ENCODE peak calls at places on chromosomes 1 and 21, in six cellular contexts. One of them, this sample, is unnamed.

GRCh38 chr21:41171210-41171609 is 3.2 kb downstream of the BACE2 start:
- DNase-seq in IMR-90: no peak
- DNase-seq in neuronal stem cell: no peak
- DNase-seq in mesenchymal stem cell: no peak
- DNase-seq in H9: no peak
- DNase-seq in H1: no peak
- DNase-seq in this sample: no peak

GRCh38 chr1:193069748-193070394 is 10.5 kb downstream of the RO60 start:
- DNase-seq in IMR-90: no peak
- DNase-seq in neuronal stem cell: no peak
- DNase-seq in mesenchymal stem cell: peak; percentile 43
- DNase-seq in H9: peak; percentile 46
- DNase-seq in H1: no peak
- DNase-seq in this sample: no peak

GRCh38 chr1:77824694-77825355 is 45.4 kb downstream of the MIGA1 start:
- DNase-seq in IMR-90: no peak
- DNase-seq in neuronal stem cell: no peak
- DNase-seq in mesenchymal stem cell: no peak
- DNase-seq in H9: no peak
- DNase-seq in H1: no peak
- DNase-seq in this sample: no peak

GRCh38 chr1:35049116-35049515 is 17.4 kb upstream of the ZMYM6 start:
- DNase-seq in IMR-90: no peak
- DNase-seq in neuronal stem cell: no peak
- DNase-seq in mesenchymal stem cell: peak; percentile 32
- DNase-seq in H9: peak; percentile 41
- DNase-seq in H1: peak; percentile 50
- DNase-seq in this sample: no peak

GRCh38 chr1:158527190-158527815 is 26.9 kb downstream of the OR6Y1 start:
- DNase-seq in IMR-90: peak; percentile 27
- DNase-seq in neuronal stem cell: no peak
- DNase-seq in mesenchymal stem cell: peak; percentile 38
- DNase-seq in H9: no peak
- DNase-seq in H1: no peak
- DNase-seq in this sample: peak; percentile 45

GRCh38 chr1:31700468-31701136 is 3.2 kb downstream of the COL16A1 start:
- DNase-seq in IMR-90: no peak
- DNase-seq in neuronal stem cell: no peak
- DNase-seq in mesenchymal stem cell: no peak
- DNase-seq in H9: no peak
- DNase-seq in H1: no peak
- DNase-seq in this sample: no peak

GRCh38 chr1:224168859-224169380 is 14.1 kb upstream of the DEGS1 start:
- DNase-seq in IMR-90: peak; percentile 91
- DNase-seq in neuronal stem cell: no peak
- DNase-seq in mesenchymal stem cell: no peak
- DNase-seq in H9: no peak
- DNase-seq in H1: no peak
- DNase-seq in this sample: peak; percentile 78

GRCh38 chr1:86741947-86742572 is 37.7 kb downstream of the SH3GLB1 start:
- DNase-seq in IMR-90: peak; percentile 39
- DNase-seq in neuronal stem cell: peak; percentile 11
- DNase-seq in mesenchymal stem cell: peak; percentile 51
- DNase-seq in H9: no peak
- DNase-seq in H1: no peak
- DNase-seq in this sample: peak; percentile 64

GRCh38 chr1:173688300-173688699 is 18.6 kb upstream of the ANKRD45 start:
- DNase-seq in IMR-90: no peak
- DNase-seq in neuronal stem cell: no peak
- DNase-seq in mesenchymal stem cell: no peak
- DNase-seq in H9: no peak
- DNase-seq in H1: no peak
- DNase-seq in this sample: no peak

GRCh38 chr1:174818951-174819350 is 180.8 kb upstream of the CACYBP start:
- DNase-seq in IMR-90: peak; percentile 41
- DNase-seq in neuronal stem cell: no peak
- DNase-seq in mesenchymal stem cell: no peak
- DNase-seq in H9: no peak
- DNase-seq in H1: no peak
- DNase-seq in this sample: peak; percentile 14

GRCh38 chr21:36783612-36784383 is 84.9 kb downstream of the SIM2 start:
- DNase-seq in IMR-90: peak; percentile 97
- DNase-seq in neuronal stem cell: no peak
- DNase-seq in mesenchymal stem cell: peak; percentile 18
- DNase-seq in H9: no peak
- DNase-seq in H1: no peak
- DNase-seq in this sample: peak; percentile 60

GRCh38 chr21:41786521-41786987 is 19.7 kb upstream of the RIPK4 start:
- DNase-seq in IMR-90: peak; percentile 12
- DNase-seq in neuronal stem cell: no peak
- DNase-seq in mesenchymal stem cell: no peak
- DNase-seq in H9: no peak
- DNase-seq in H1: no peak
- DNase-seq in this sample: peak; percentile 99

GRCh38 chr1:10665930-10666850 is 130.3 kb downstream of the CASZ1 start:
- DNase-seq in IMR-90: no peak
- DNase-seq in neuronal stem cell: no peak
- DNase-seq in mesenchymal stem cell: no peak
- DNase-seq in H9: no peak
- DNase-seq in H1: no peak
- DNase-seq in this sample: no peak

GRCh38 chr21:34135330-34135729 is 62.0 kb downstream of the MRPS6 start:
- DNase-seq in IMR-90: no peak
- DNase-seq in neuronal stem cell: no peak
- DNase-seq in mesenchymal stem cell: no peak
- DNase-seq in H9: no peak
- DNase-seq in H1: no peak
- DNase-seq in this sample: no peak

GRCh38 chr21:14737922-14738321 is 191.8 kb upstream of the SAMSN1 start:
- DNase-seq in IMR-90: peak; percentile 8
- DNase-seq in neuronal stem cell: peak; percentile 5
- DNase-seq in mesenchymal stem cell: peak; percentile 42
- DNase-seq in H9: no peak
- DNase-seq in H1: no peak
- DNase-seq in this sample: peak; percentile 86

DNA sequence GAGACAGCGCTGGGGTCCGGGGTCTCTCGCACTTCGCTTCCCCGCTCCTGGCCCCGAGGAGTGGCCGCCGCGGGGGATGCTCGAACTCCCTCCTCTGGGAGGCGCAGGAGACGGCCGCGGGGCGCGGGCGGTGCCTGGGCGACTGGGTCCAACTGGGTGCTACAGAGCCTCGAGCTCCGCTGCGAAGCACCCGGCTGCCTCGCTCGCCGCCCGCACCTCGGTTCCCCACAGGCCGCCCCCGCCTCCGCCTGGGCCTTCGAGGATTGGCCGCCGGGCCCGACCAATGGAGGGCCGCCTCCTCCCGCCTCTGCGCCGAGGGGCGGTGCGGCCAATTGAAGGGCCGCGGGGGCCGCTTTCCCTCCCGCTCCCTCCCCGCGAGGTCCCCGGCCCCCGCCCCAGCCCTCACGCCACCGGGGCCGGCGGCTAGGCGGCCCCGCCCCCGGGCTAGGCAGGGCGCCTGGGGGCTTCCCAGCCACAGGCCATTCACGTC is at the start of gene CNN3:
- DNase-seq in IMR-90: peak; percentile 92
- DNase-seq in neuronal stem cell: peak; percentile 94
- DNase-seq in mesenchymal stem cell: peak; percentile 95
- DNase-seq in H9: peak; percentile 94
- DNase-seq in H1: peak; percentile 92
- DNase-seq in this sample: peak; percentile 69
- H2AFZ ChIP-seq in IMR-90: peak within 1 kb of the TSS; percentile 87
- H2AFZ ChIP-seq in neuronal stem cell: peak within 1 kb of the TSS; percentile 80
- H2AFZ ChIP-seq in mesenchymal stem cell: peak within 1 kb of the TSS; percentile 78
- H2AFZ ChIP-seq in H9: no peak within 1 kb of the TSS
- H2AFZ ChIP-seq in H1: peak within 1 kb of the TSS; percentile 66
- H2AFZ ChIP-seq in this sample: peak within 1 kb of the TSS; percentile 96

GRCh38 chr1:68216088-68216487 is 16.2 kb downstream of the WLS start:
- DNase-seq in IMR-90: no peak
- DNase-seq in neuronal stem cell: no peak
- DNase-seq in mesenchymal stem cell: no peak
- DNase-seq in H9: no peak
- DNase-seq in H1: no peak
- DNase-seq in this sample: no peak
- H3K18ac ChIP-seq in IMR-90: peak overlapping the region; percentile 62
- H3K18ac ChIP-seq in neuronal stem cell: no peak overlapping the region
- H3K18ac ChIP-seq in mesenchymal stem cell: peak overlapping the region; percentile 57
- H3K18ac ChIP-seq in H9: no peak overlapping the region
- H3K18ac ChIP-seq in H1: no peak overlapping the region
- H3K18ac ChIP-seq in this sample: no peak overlapping the region

DNA sequence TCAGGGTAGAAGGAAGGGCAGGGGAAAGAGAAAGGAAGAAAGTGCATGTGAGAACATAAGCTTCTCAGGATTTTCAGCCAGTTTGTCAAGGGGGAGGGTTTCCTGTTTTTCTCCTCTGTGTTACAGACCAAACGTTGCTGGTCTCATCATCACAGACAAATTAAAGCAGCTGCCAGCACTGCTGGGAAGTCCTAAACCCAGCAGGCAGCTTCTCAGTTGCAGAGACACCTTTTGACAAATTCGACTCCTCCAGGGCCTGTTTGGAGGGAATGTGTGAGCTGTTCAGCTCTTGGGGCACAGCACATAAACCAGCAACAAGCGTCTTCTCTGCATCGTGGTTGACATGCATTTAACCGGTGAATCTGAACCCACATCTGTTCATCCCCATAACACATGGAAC is 454.5 kb upstream of the RUNX1 start:
- DNase-seq in IMR-90: peak; percentile 6
- DNase-seq in neuronal stem cell: no peak
- DNase-seq in mesenchymal stem cell: peak; percentile 14
- DNase-seq in H9: no peak
- DNase-seq in H1: no peak
- DNase-seq in this sample: no peak
- H2BK5ac ChIP-seq in IMR-90: no peak overlapping the region
- H2BK5ac ChIP-seq in neuronal stem cell: no peak overlapping the region
- H2BK5ac ChIP-seq in mesenchymal stem cell: no peak overlapping the region
- H2BK5ac ChIP-seq in H9: no peak overlapping the region
- H2BK5ac ChIP-seq in H1: no peak overlapping the region
- H2BK5ac ChIP-seq in this sample: no peak overlapping the region

DNA sequence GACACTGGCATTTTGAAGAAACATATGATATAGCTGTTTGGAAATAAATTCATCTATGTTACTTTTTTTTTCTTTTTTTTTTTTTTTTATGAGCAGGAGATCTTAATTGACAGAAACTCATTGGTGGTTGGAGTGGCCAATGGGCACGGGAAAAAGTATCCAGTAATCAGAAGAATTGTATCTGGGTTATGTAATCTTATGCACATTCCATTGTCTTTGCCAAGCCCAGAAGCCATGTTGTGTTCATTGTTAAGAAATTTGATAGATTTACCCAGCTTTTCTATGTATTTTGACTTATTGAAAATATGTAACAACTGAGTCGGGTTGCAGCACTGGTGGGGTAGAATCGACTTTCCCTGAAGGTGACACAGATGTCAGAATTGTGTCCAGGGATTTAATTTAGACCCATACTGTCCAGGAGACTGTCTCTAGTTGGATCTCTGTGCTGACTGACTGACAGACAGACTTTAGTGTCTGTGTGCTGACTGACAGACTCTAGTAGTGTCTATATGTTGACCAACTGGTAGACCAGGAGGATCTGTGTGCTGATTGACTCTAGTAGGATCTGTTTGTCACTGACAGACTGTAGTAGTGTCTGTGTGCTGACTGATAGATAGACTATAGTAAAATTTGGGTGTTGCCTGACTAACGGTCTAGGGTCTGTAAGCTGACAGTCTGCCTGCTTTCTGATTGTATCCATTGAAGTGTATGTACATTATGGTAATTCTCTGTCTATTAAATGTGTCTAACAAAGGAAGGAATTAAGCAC is 12.3 kb upstream of the C4BPB start:
- DNase-seq in IMR-90: no peak
- DNase-seq in neuronal stem cell: no peak
- DNase-seq in mesenchymal stem cell: no peak
- DNase-seq in H9: no peak
- DNase-seq in H1: no peak
- DNase-seq in this sample: no peak
- H2AFZ ChIP-seq in IMR-90: no peak overlapping the region
- H2AFZ ChIP-seq in neuronal stem cell: no peak overlapping the region
- H2AFZ ChIP-seq in mesenchymal stem cell: no peak overlapping the region
- H2AFZ ChIP-seq in H9: no peak overlapping the region
- H2AFZ ChIP-seq in H1: no peak overlapping the region
- H2AFZ ChIP-seq in this sample: no peak overlapping the region

GRCh38 chr1:108199231-108199657 is 899 bp downstream of the SLC25A24 start:
- DNase-seq in IMR-90: peak; percentile 23
- DNase-seq in neuronal stem cell: peak; percentile 3
- DNase-seq in mesenchymal stem cell: peak; percentile 52
- DNase-seq in H9: no peak
- DNase-seq in H1: no peak
- DNase-seq in this sample: peak; percentile 52
- H3K18ac ChIP-seq in IMR-90: peak overlapping the region; percentile 92
- H3K18ac ChIP-seq in neuronal stem cell: no peak overlapping the region
- H3K18ac ChIP-seq in mesenchymal stem cell: peak overlapping the region; percentile 93
- H3K18ac ChIP-seq in H9: no peak overlapping the region
- H3K18ac ChIP-seq in H1: peak overlapping the region; percentile 0
- H3K18ac ChIP-seq in this sample: no peak overlapping the region

GRCh38 chr1:29937356-29937755 is 701.0 kb downstream of the PTPRU start:
- DNase-seq in IMR-90: no peak
- DNase-seq in neuronal stem cell: no peak
- DNase-seq in mesenchymal stem cell: no peak
- DNase-seq in H9: no peak
- DNase-seq in H1: no peak
- DNase-seq in this sample: no peak

GRCh38 chr1:29934255-29934654 is 697.9 kb downstream of the PTPRU start:
- DNase-seq in IMR-90: no peak
- DNase-seq in neuronal stem cell: no peak
- DNase-seq in mesenchymal stem cell: no peak
- DNase-seq in H9: no peak
- DNase-seq in H1: no peak
- DNase-seq in this sample: no peak

GRCh38 chr1:29933110-29933509 is 696.8 kb downstream of the PTPRU start:
- DNase-seq in IMR-90: no peak
- DNase-seq in neuronal stem cell: no peak
- DNase-seq in mesenchymal stem cell: no peak
- DNase-seq in H9: no peak
- DNase-seq in H1: no peak
- DNase-seq in this sample: no peak

GRCh38 chr1:29931477-29932175 is 695.3 kb downstream of the PTPRU start:
- DNase-seq in IMR-90: no peak
- DNase-seq in neuronal stem cell: no peak
- DNase-seq in mesenchymal stem cell: no peak
- DNase-seq in H9: no peak
- DNase-seq in H1: no peak
- DNase-seq in this sample: no peak

GRCh38 chr1:29932626-29933025 is 696.3 kb downstream of the PTPRU start:
- DNase-seq in IMR-90: no peak
- DNase-seq in neuronal stem cell: no peak
- DNase-seq in mesenchymal stem cell: no peak
- DNase-seq in H9: no peak
- DNase-seq in H1: no peak
- DNase-seq in this sample: no peak
- H2BK5ac ChIP-seq in IMR-90: no peak overlapping the region
- H2BK5ac ChIP-seq in neuronal stem cell: no peak overlapping the region
- H2BK5ac ChIP-seq in mesenchymal stem cell: no peak overlapping the region
- H2BK5ac ChIP-seq in H9: no peak overlapping the region
- H2BK5ac ChIP-seq in H1: peak overlapping the region; percentile 75
- H2BK5ac ChIP-seq in this sample: no peak overlapping the region